ENCODE peak calls at places on chromosome 15, in five cellular contexts. P is nephron progenitor cell; A is AG09309; C is stimulated activated CD4-positive, alpha-beta T cell treated with anti-CD3 and anti-CD28 coated beads, TNF-alpha, amount 100 ng/mL, for 1 hour; I is right cardiac atrium. O is an unnamed sample.

GRCh38 chr15:25847066-25847465 is 16.1 kb downstream of the ATP10A start:
- DNase-seq in P (no peak), A (no peak), C (no peak), I (no peak), O (no peak)

GRCh38 chr15:74226761-74227540 is 9.2 kb upstream of the CCDC33 start:
- DNase-seq in P (no peak), A (no peak), C (no peak), I (no peak), O (no peak)

GRCh38 chr15:73962409-73962808 is 29.7 kb downstream of the STOML1 start:
- DNase-seq in P (no peak), A (no peak), C (no peak), I (no peak), O (no peak)

GRCh38 chr15:101064795-101065569 is 145.8 kb downstream of the LRRK1 start:
- DNase-seq in P (no peak), A (no peak), C (no peak), I (no peak), O (no peak)

GRCh38 chr15:32856753-32857152 is 138.9 kb downstream of the GREM1 start:
- DNase-seq in P (no peak), A (no peak), C (no peak), I (no peak), O (no peak)

GRCh38 chr15:41691471-41691870 is 31.3 kb downstream of the MGA start:
- DNase-seq in P (no peak), A (no peak), C (no peak), I (no peak), O (no peak)

GRCh38 chr15:78673476-78673875 is 32.5 kb upstream of the CHRNB4 start:
- DNase-seq in P (no peak), A (no peak), C (no peak), I (no peak), O (no peak)

GRCh38 chr15:36756707-36757106 is 177.3 kb downstream of the CDIN1 start:
- DNase-seq in P (no peak), A (no peak), C (no peak), I (no peak), O (no peak)

GRCh38 chr15:96333194-96334016 is 2.9 kb downstream of the NR2F2 start:
- DNase-seq in P (no peak), A (no peak), C (no peak), I (peak), O (no peak)

GRCh38 chr15:70741107-70741511 is 22.2 kb downstream of the UACA start:
- DNase-seq in P (no peak), A (peak), C (no peak), I (peak), O (peak)

GRCh38 chr15:62854420-62855084 is 188.0 kb upstream of the TPM1 start:
- DNase-seq in P (no peak), A (no peak), C (no peak), I (no peak), O (no peak)

GRCh38 chr15:100224206-100225185 is 117.3 kb downstream of the ADAMTS17 start:
- DNase-seq in P (no peak), A (no peak), C (no peak), I (no peak), O (no peak)

GRCh38 chr15:78306176-78306774 is 6.9 kb upstream of the SKIC8 start:
- DNase-seq in P (no peak), A (no peak), C (no peak), I (no peak), O (no peak)

GRCh38 chr15:71413419-71413818 is 298.1 kb downstream of the THSD4 start:
- DNase-seq in P (no peak), A (no peak), C (no peak), I (no peak), O (no peak)

GRCh38 chr15:68435966-68436365 is 4.0 kb upstream of the ITGA11 start:
- DNase-seq in P (no peak), A (no peak), C (no peak), I (peak), O (no peak)

GRCh38 chr15:32718822-32719716 is 1.3 kb downstream of the GREM1 start:
- DNase-seq in P (peak), A (no peak), C (no peak), I (no peak), O (no peak)

GRCh38 chr15:45454825-45455224 is 67.7 kb downstream of the SLC30A4 start:
- DNase-seq in P (no peak), A (peak), C (peak), I (peak), O (peak)

GRCh38 chr15:74653426-74654082 is 37.9 kb downstream of the CLK3 start:
- DNase-seq in P (no peak), A (peak), C (no peak), I (peak), O (no peak)

GRCh38 chr15:67520276-67520975 is 505 bp upstream of the C15orf61 start:
- DNase-seq in P (no peak), A (no peak), C (no peak), I (no peak), O (no peak)

GRCh38 chr15:78625621-78626280 is 5.0 kb upstream of the CHRNA3 start:
- DNase-seq in P (no peak), A (no peak), C (no peak), I (no peak), O (no peak)

GRCh38 chr15:35445891-35446290 is 100.1 kb downstream of the DPH6 start:
- DNase-seq in P (no peak), A (no peak), C (no peak), I (no peak), O (no peak)

GRCh38 chr15:74123685-74124084 is 6.7 kb upstream of the ISLR2 start:
- DNase-seq in P (no peak), A (no peak), C (no peak), I (no peak), O (no peak)

GRCh38 chr15:42371125-42371524 is 11.8 kb downstream of the CAPN3 start:
- DNase-seq in P (no peak), A (no peak), C (no peak), I (no peak), O (no peak)

GRCh38 chr15:68559342-68560310 is 19.2 kb upstream of the CORO2B start:
- DNase-seq in P (peak), A (no peak), C (peak), I (peak), O (peak)

GRCh38 chr15:101479342-101479845 is 10.1 kb downstream of the PCSK6 start:
- DNase-seq in P (no peak), A (no peak), C (no peak), I (no peak), O (peak)

GRCh38 chr15:55196011-55196410 is 730 bp downstream of the RSL24D1 start:
- DNase-seq in P (no peak), A (no peak), C (no peak), I (no peak), O (no peak)

GRCh38 chr15:101723874-101724674 is at the start of gene TARS3:
- DNase-seq in P (peak), A (peak), C (peak), I (peak), O (peak)

GRCh38 chr15:40756938-40757337 is 1.9 kb upstream of the RMDN3 start:
- DNase-seq in P (no peak), A (no peak), C (no peak), I (no peak), O (no peak)

GRCh38 chr15:58606577-58607080 is 142.9 kb downstream of the ADAM10 start:
- DNase-seq in P (no peak), A (no peak), C (no peak), I (no peak), O (no peak)

GRCh38 chr15:29128671-29129070 is 141.0 kb downstream of the NSMCE3 start:
- DNase-seq in P (no peak), A (no peak), C (no peak), I (no peak), O (no peak)

GRCh38 chr15:69893863-69894262 is 203.9 kb downstream of the TLE3 start:
- DNase-seq in P (peak), A (peak), C (no peak), I (peak), O (peak)

GRCh38 chr15:83404143-83404542 is 43.0 kb upstream of the SH3GL3 start:
- DNase-seq in P (no peak), A (no peak), C (no peak), I (peak), O (no peak)

GRCh38 chr15:89334510-89335288 is at the start of gene POLG:
- DNase-seq in P (peak), A (peak), C (peak), I (peak), O (peak)

GRCh38 chr15:101022876-101023275 is 103.7 kb downstream of the LRRK1 start:
- DNase-seq in P (no peak), A (no peak), C (no peak), I (no peak), O (no peak)

GRCh38 chr15:93124126-93124525 is 35.1 kb upstream of the RGMA start:
- DNase-seq in P (no peak), A (no peak), C (no peak), I (no peak), O (no peak)

GRCh38 chr15:58608711-58609110 is 140.8 kb downstream of the ADAM10 start:
- DNase-seq in P (no peak), A (no peak), C (no peak), I (no peak), O (no peak)

O was measured in testis.